ENCODE peak calls at places on chromosomes 12 and 14, in nine cellular contexts. K is T-cell; Y is brain microvascular endothelial cell; P is iPS-NIHi11; F is stimulated activated CD8-positive, alpha-beta memory T cell treated with anti-CD3 and anti-CD28 coated beads, Interleukin-7, amount 100 ng/mL, for 4 hours; J is CD14-positive monocyte; N is germinal center; T is natural killer cell; W is upper lobe of left lung. B is an unnamed sample.

GRCh38 chr12:55727643-55728184 is 1.1 kb downstream of the CD63 start:
- DNase-seq in T (no peak), J (peak), W (peak), K (no peak), Y (no peak), P (no peak), N (no peak), F (no peak), B (no peak)

GRCh38 chr12:95480230-95480629 is 6.3 kb downstream of the METAP2 start:
- DNase-seq in F (no peak), N (no peak), K (no peak), P (no peak), T (no peak), W (no peak), Y (peak), J (no peak), B (no peak)

GRCh38 chr14:67964391-67964812 is 144.8 kb downstream of the RAD51B start:
- DNase-seq in T (no peak), Y (no peak), N (no peak), F (no peak), J (no peak), W (no peak), P (peak), K (no peak), B (no peak)

GRCh38 chr12:34334538-34334937 is 312.2 kb downstream of the ALG10 start:
- DNase-seq in K (no peak), W (no peak), N (no peak), T (no peak), F (no peak), J (no peak), P (no peak), Y (no peak), B (no peak)

GRCh38 chr12:28425531-28425930 is 235.3 kb downstream of the CCDC91 start:
- DNase-seq in K (no peak), J (no peak), F (no peak), Y (no peak), N (no peak), W (no peak), P (no peak), T (no peak), B (no peak)

GRCh38 chr12:67649165-67650126 is 901 bp downstream of the DYRK2 start:
- DNase-seq in J (no peak), Y (no peak), N (peak), F (peak), P (peak), K (no peak), W (peak), T (peak), B (no peak)

GRCh38 chr12:69837191-69838085 is 12.4 kb downstream of the MYRFL start:
- DNase-seq in Y (no peak), F (no peak), N (no peak), J (no peak), K (no peak), W (peak), P (no peak), T (no peak), B (no peak)

GRCh38 chr14:76456891-76457586 is 81.1 kb downstream of the ESRRB start:
- DNase-seq in Y (no peak), T (no peak), N (no peak), J (no peak), W (no peak), P (no peak), F (no peak), K (no peak), B (no peak)

GRCh38 chr12:86744547-86745212 is 488.5 kb upstream of the MGAT4C start:
- DNase-seq in F (no peak), Y (no peak), K (no peak), N (no peak), P (no peak), T (no peak), W (no peak), J (no peak), B (no peak)

GRCh38 chr12:26471560-26471959 is 276.2 kb downstream of the SSPN start:
- DNase-seq in W (peak), N (peak), F (no peak), T (no peak), J (peak), P (no peak), Y (peak), K (no peak), B (no peak)

GRCh38 chr14:23915559-23915958 is 38.0 kb upstream of the DHRS4 start:
- DNase-seq in F (no peak), T (no peak), W (no peak), J (no peak), K (no peak), P (no peak), N (no peak), Y (no peak), B (no peak)

GRCh38 chr14:51996148-51996746 is 6.9 kb downstream of the RTRAF start:
- DNase-seq in N (no peak), W (no peak), J (no peak), P (no peak), Y (peak), T (no peak), F (no peak), K (no peak), B (no peak)

GRCh38 chr14:35416108-35416750 is 11.7 kb upstream of the NFKBIA start:
- DNase-seq in T (peak), F (peak), W (no peak), Y (no peak), N (no peak), P (no peak), K (no peak), J (no peak), B (no peak)

GRCh38 chr14:89899917-89900680 is 54.4 kb downstream of the EFCAB11 start:
- DNase-seq in W (no peak), Y (no peak), T (no peak), K (no peak), J (no peak), N (peak), P (peak), F (no peak), B (peak)

GRCh38 chr14:24146978-24147760 is at the start of gene RNF31:
- DNase-seq in P (peak), T (peak), K (peak), F (peak), J (peak), Y (peak), N (peak), W (peak), B (peak)

GRCh38 chr14:99806040-99806439 is 12.8 kb downstream of the EML1 start:
- DNase-seq in F (no peak), W (no peak), J (no peak), N (no peak), K (no peak), P (no peak), Y (no peak), T (no peak), B (no peak)

GRCh38 chr14:50003213-50004021 is 110.5 kb downstream of the ARF6 start:
- DNase-seq in K (peak), P (peak), F (peak), N (peak), W (peak), T (peak), J (peak), Y (peak), B (peak)

GRCh38 chr12:68446896-68447806 is 115.0 kb upstream of the MDM1 start:
- DNase-seq in F (no peak), Y (no peak), N (no peak), T (no peak), K (no peak), J (no peak), P (peak), W (no peak), B (no peak)

GRCh38 chr12:75409833-75410232 is 18.9 kb downstream of the GLIPR1L2 start:
- DNase-seq in T (no peak), J (no peak), Y (no peak), P (no peak), F (no peak), W (no peak), N (no peak), K (no peak), B (no peak)

GRCh38 chr12:124904306-124905098 is 9.9 kb downstream of the UBC start:
- DNase-seq in K (no peak), N (no peak), T (no peak), W (peak), F (no peak), J (peak), Y (peak), P (peak), B (no peak)

GRCh38 chr12:131592972-131593371 is 117.9 kb upstream of the SFSWAP start:
- DNase-seq in Y (no peak), K (no peak), T (no peak), N (no peak), F (no peak), J (no peak), P (no peak), W (no peak), B (no peak)

GRCh38 chr12:5690240-5690639 is 254.8 kb downstream of the ANO2 start:
- DNase-seq in T (no peak), Y (no peak), J (no peak), W (no peak), P (no peak), K (no peak), F (no peak), N (no peak), B (no peak)

GRCh38 chr12:90331262-90331661 is 622.6 kb upstream of the ATP2B1 start:
- DNase-seq in Y (peak), P (no peak), N (no peak), T (no peak), K (no peak), J (no peak), W (no peak), F (no peak), B (no peak)

GRCh38 chr12:32148372-32148771 is 41.7 kb downstream of the BICD1 start:
- DNase-seq in T (no peak), P (no peak), F (no peak), K (no peak), Y (no peak), J (no peak), N (no peak), W (no peak), B (no peak)

GRCh38 chr12:78146365-78146772 is 315.7 kb downstream of the NAV3 start:
- DNase-seq in Y (peak), F (no peak), N (peak), J (no peak), P (peak), K (no peak), W (no peak), T (no peak), B (peak)

GRCh38 chr12:41264281-41264680 is 76.2 kb downstream of the PDZRN4 start:
- DNase-seq in T (no peak), Y (no peak), N (no peak), K (no peak), P (peak), J (no peak), F (no peak), W (no peak), B (peak)

GRCh38 chr12:54378791-54379400 is 5.6 kb downstream of the ZNF385A start:
- DNase-seq in J (no peak), W (peak), T (no peak), F (no peak), K (no peak), P (peak), N (peak), Y (no peak), B (no peak)

GRCh38 chr12:39300799-39301198 is 142.1 kb downstream of the KIF21A start:
- DNase-seq in P (no peak), N (no peak), Y (peak), W (no peak), T (no peak), F (no peak), J (no peak), K (no peak), B (peak)

GRCh38 chr12:124727244-124727673 is 136.4 kb downstream of the SCARB1 start:
- DNase-seq in F (no peak), Y (no peak), J (peak), N (peak), W (peak), T (no peak), P (no peak), K (no peak), B (no peak)

GRCh38 chr14:49173765-49174373 is 412.3 kb downstream of the RPS29 start:
- DNase-seq in T (no peak), P (peak), J (no peak), K (no peak), W (peak), F (no peak), Y (peak), N (peak), B (peak)

GRCh38 chr14:32226051-32226450 is 23.0 kb upstream of the RNU6-8 start:
- DNase-seq in T (no peak), P (no peak), K (no peak), J (no peak), W (no peak), Y (no peak), N (no peak), F (no peak), B (no peak)

GRCh38 chr14:61149896-61150295 is 131.2 kb downstream of the TMEM30B start:
- DNase-seq in Y (no peak), P (no peak), N (no peak), W (no peak), T (no peak), K (no peak), J (no peak), F (no peak), B (no peak)

GRCh38 chr12:70549340-70550179 is 87.7 kb downstream of the PTPRB start:
- DNase-seq in Y (no peak), T (no peak), F (no peak), N (no peak), J (no peak), K (no peak), P (no peak), W (no peak), B (no peak)

GRCh38 chr14:91354979-91355685 is 62.5 kb downstream of the CCDC88C start:
- DNase-seq in K (no peak), P (peak), N (peak), F (peak), W (no peak), Y (no peak), J (no peak), T (no peak), B (no peak)

B was measured in NCI-H2171 treated with DMSO at 0.1 percent for 48 hours.